ENCODE peak calls at places on chromosomes 16 and 17, in six cellular contexts. X is NCI-H1092; I is Calu3; Y is left colon; T is activated CD4-positive, CD25-positive, alpha-beta regulatory T cell treated with anti-CD3 and anti-CD28 coated beads, Interleukin-2, amount 50 U/mL, for 16 hours; U is naive thymus-derived CD8-positive, alpha-beta T cell. K is an unnamed sample.

GRCh38 chr17:9363440-9364350 is 211.9 kb downstream of the STX8 start:
- DNase-seq in X (no peak), I (no peak), Y (no peak), T (no peak), U (no peak), K (no peak)

GRCh38 chr16:89168381-89169189 is 3.0 kb upstream of the CDH15 start:
- DNase-seq in X (no peak), I (peak), Y (no peak), T (no peak), U (no peak), K (no peak)

GRCh38 chr17:15967706-15968399 is 22.9 kb downstream of the ADORA2B start:
- DNase-seq in X (no peak), I (no peak), Y (no peak), T (no peak), U (no peak), K (no peak)

GRCh38 chr16:84303023-84303422 is 8.3 kb downstream of the WFDC1 start:
- DNase-seq in X (no peak), I (no peak), Y (no peak), T (no peak), U (no peak), K (no peak)

GRCh38 chr16:4687946-4688673 is 5.3 kb upstream of the NUDT16L1 start:
- DNase-seq in X (no peak), I (no peak), Y (no peak), T (no peak), U (no peak), K (no peak)

GRCh38 chr16:68289621-68290329 is 21.0 kb downstream of the SLC7A6OS start:
- DNase-seq in X (no peak), I (no peak), Y (no peak), T (no peak), U (peak), K (no peak)

GRCh38 chr17:31538080-31538762 is 146.7 kb downstream of the RAB11FIP4 start:
- DNase-seq in X (no peak), I (no peak), Y (no peak), T (no peak), U (no peak), K (no peak)

GRCh38 chr16:51818342-51818944 is 667.4 kb upstream of the SALL1 start:
- DNase-seq in X (peak), I (peak), Y (peak), T (no peak), U (no peak), K (no peak)

GRCh38 chr17:78361227-78361683 is 1.4 kb upstream of the SOCS3 start:
- DNase-seq in X (no peak), I (no peak), Y (no peak), T (no peak), U (no peak), K (no peak)

GRCh38 chr17:81396722-81397313 is 1.6 kb downstream of the BAHCC1 start:
- DNase-seq in X (peak), I (no peak), Y (no peak), T (no peak), U (peak), K (no peak)

GRCh38 chr17:37179893-37180292 is 195.9 kb upstream of the C17orf78 start:
- DNase-seq in X (no peak), I (no peak), Y (no peak), T (no peak), U (no peak), K (no peak)

GRCh38 chr17:44354582-44355309 is 8.9 kb downstream of the FAM171A2 start:
- DNase-seq in X (no peak), I (no peak), Y (peak), T (no peak), U (peak), K (peak)

GRCh38 chr17:82863941-82864720 is 24.3 kb upstream of the ZNF750 start:
- DNase-seq in X (no peak), I (no peak), Y (no peak), T (peak), U (peak), K (peak)

GRCh38 chr16:4455951-4456350 is 18.5 kb downstream of the NMRAL1 start:
- DNase-seq in X (no peak), I (no peak), Y (no peak), T (no peak), U (no peak), K (no peak)

GRCh38 chr16:77223184-77223583 is 24.0 kb downstream of the SYCE1L start:
- DNase-seq in X (no peak), I (no peak), Y (no peak), T (no peak), U (peak), K (no peak)

GRCh38 chr16:57284952-57285263 is 436 bp upstream of the PLLP start:
- DNase-seq in X (no peak), I (no peak), Y (no peak), T (no peak), U (no peak), K (no peak)

GRCh38 chr16:23505942-23506605 is 4.2 kb downstream of the GGA2 start:
- DNase-seq in X (no peak), I (no peak), Y (no peak), T (no peak), U (no peak), K (no peak)

GRCh38 chr17:27760069-27760885 is 40.1 kb downstream of the NOS2 start:
- DNase-seq in X (peak), I (peak), Y (peak), T (peak), U (peak), K (peak)

GRCh38 chr16:9647981-9648701 is 534.1 kb downstream of the GRIN2A start:
- DNase-seq in X (no peak), I (peak), Y (no peak), T (no peak), U (no peak), K (no peak)

GRCh38 chr17:7557825-7558543 is 566 bp upstream of the TNFSF13 start:
- DNase-seq in X (peak), I (peak), Y (peak), T (no peak), U (no peak), K (no peak)

GRCh38 chr16:85481738-85482137 is 131.4 kb upstream of the GSE1 start:
- DNase-seq in X (no peak), I (no peak), Y (no peak), T (no peak), U (no peak), K (no peak)

GRCh38 chr16:8773537-8773936 is 23.9 kb downstream of the TMEM186 start:
- DNase-seq in X (no peak), I (no peak), Y (no peak), T (no peak), U (no peak), K (no peak)

GRCh38 chr16:69077251-69077650 is 28.2 kb upstream of the HAS3 start:
- DNase-seq in X (no peak), I (no peak), Y (no peak), T (no peak), U (no peak), K (no peak)

GRCh38 chr17:61335105-61335844 is 64.4 kb upstream of the TBX2 start:
- DNase-seq in X (no peak), I (no peak), Y (no peak), T (no peak), U (no peak), K (no peak)

GRCh38 chr16:49484454-49484853 is 110.8 kb downstream of the C16orf78 start:
- DNase-seq in X (no peak), I (no peak), Y (peak), T (no peak), U (no peak), K (no peak)

GRCh38 chr17:58755577-58756245 is at the start of gene PPM1E:
- DNase-seq in X (peak), I (peak), Y (peak), T (peak), U (peak), K (no peak)

GRCh38 chr17:63675607-63676539 is 24.1 kb downstream of the LIMD2 start:
- DNase-seq in X (no peak), I (peak), Y (peak), T (no peak), U (no peak), K (no peak)

GRCh38 chr17:4950075-4950756 is 703 bp upstream of the ENO3 start:
- DNase-seq in X (no peak), I (peak), Y (peak), T (no peak), U (peak), K (no peak)

GRCh38 chr17:44829558-44830358 is at the start of gene GJC1:
- DNase-seq in X (no peak), I (peak), Y (peak), T (no peak), U (peak), K (no peak)

GRCh38 chr16:81221731-81222130 is 16.8 kb upstream of the BCO1 start:
- DNase-seq in X (no peak), I (no peak), Y (no peak), T (no peak), U (no peak), K (no peak)

GRCh38 chr17:45241315-45242011 is 19.8 kb downstream of the FMNL1 start:
- DNase-seq in X (no peak), I (peak), Y (peak), T (no peak), U (no peak), K (no peak)

GRCh38 chr16:87538160-87538559 is 45.3 kb upstream of the ZCCHC14 start:
- DNase-seq in X (no peak), I (no peak), Y (no peak), T (no peak), U (no peak), K (no peak)

GRCh38 chr17:73489991-73490390 is 154.3 kb downstream of the SDK2 start:
- DNase-seq in X (no peak), I (no peak), Y (no peak), T (no peak), U (no peak), K (no peak)

GRCh38 chr17:75245011-75245410 is 16.4 kb downstream of the GGA3 start:
- DNase-seq in X (no peak), I (no peak), Y (no peak), T (no peak), U (no peak), K (no peak)

GRCh38 chr17:40427002-40427491 is 9.4 kb upstream of the TOP2A start:
- DNase-seq in X (no peak), I (peak), Y (no peak), T (no peak), U (peak), K (no peak)

GRCh38 chr17:63358111-63358839 is 87.8 kb downstream of the CYB561 start:
- DNase-seq in X (no peak), I (no peak), Y (no peak), T (no peak), U (no peak), K (no peak)

GRCh38 chr16:20799599-20799998 is 6.7 kb downstream of the ERI2 start:
- DNase-seq in X (no peak), I (no peak), Y (no peak), T (no peak), U (peak), K (no peak)

GRCh38 chr17:20059728-20060188 is 50.6 kb downstream of the SPECC1 start:
- DNase-seq in X (no peak), I (no peak), Y (no peak), T (no peak), U (no peak), K (no peak)

GRCh38 chr17:51120357-51120738 is 320 bp downstream of the SPAG9 start:
- DNase-seq in X (no peak), I (no peak), Y (no peak), T (no peak), U (no peak), K (no peak)

K was measured in central memory CD8-positive, alpha-beta T cell.